ENCODE peak calls at places on chromosomes 4 and X, in nine cellular contexts. M, O, Z, J, T, L, W, X and I are unnamed samples.
A peak's percentile ranks its signal among the peaks of the same experiment; 100 is the strongest.

GRCh38 chrX:118495958-118496762 is 545 bp downstream of the DOCK11 start:
- DNase-seq in M (peak; percentile 84), O (peak; percentile 92), Z (no peak), J (peak; percentile 76), T (peak; percentile 63), L (peak; percentile 60), W (peak; percentile 8), X (no peak), I (no peak)

GRCh38 chrX:74451450-74452198 is 30.3 kb downstream of the SLC16A2 start:
- DNase-seq in M (no peak), O (no peak), Z (no peak), J (no peak), T (no peak), L (no peak), W (no peak), X (no peak), I (no peak)

GRCh38 chr4:54063737-54064316 is 578 bp downstream of the CHIC2 start:
- DNase-seq in M (peak; percentile 48), O (no peak), Z (no peak), J (no peak), T (peak; percentile 39), L (peak; percentile 31), W (peak; percentile 34), X (no peak), I (no peak)

GRCh38 chr4:116073051-116073450 is 959.6 kb upstream of the NDST4 start:
- DNase-seq in M (no peak), O (no peak), Z (no peak), J (no peak), T (no peak), L (no peak), W (no peak), X (no peak), I (no peak)

GRCh38 chr4:109497511-109497910 is 62.5 kb upstream of the MCUB start:
- DNase-seq in M (no peak), O (no peak), Z (no peak), J (no peak), T (no peak), L (no peak), W (no peak), X (no peak), I (no peak)

GRCh38 chr4:76569225-76569624 is 134.2 kb downstream of the SHROOM3 start:
- DNase-seq in M (no peak), O (no peak), Z (no peak), J (no peak), T (no peak), L (peak; percentile 59), W (no peak), X (no peak), I (no peak)

GRCh38 chr4:102449751-102450352 is 51.3 kb upstream of the NFKB1 start:
- DNase-seq in M (peak; percentile 68), O (no peak), Z (no peak), J (no peak), T (peak; percentile 33), L (peak; percentile 83), W (peak; percentile 51), X (peak; percentile 64), I (no peak)

GRCh38 chrX:21383546-21383945 is 9.3 kb downstream of the CNKSR2 start:
- DNase-seq in M (no peak), O (no peak), Z (no peak), J (no peak), T (no peak), L (no peak), W (no peak), X (no peak), I (no peak)

GRCh38 chrX:114166601-114167000 is 417.3 kb upstream of the HTR2C start:
- DNase-seq in M (no peak), O (no peak), Z (no peak), J (no peak), T (no peak), L (no peak), W (no peak), X (no peak), I (no peak)

GRCh38 chrX:130952266-130953043 is 49.4 kb upstream of the ENOX2 start:
- DNase-seq in M (no peak), O (no peak), Z (no peak), J (no peak), T (no peak), L (no peak), W (no peak), X (no peak), I (no peak)

GRCh38 chr4:67744561-67745283 is 9.5 kb downstream of the GNRHR start:
- DNase-seq in M (no peak), O (no peak), Z (no peak), J (no peak), T (no peak), L (no peak), W (peak; percentile 43), X (peak; percentile 56), I (no peak)

GRCh38 chrX:145405012-145405411 is 157.7 kb downstream of the SPANXN1 start:
- DNase-seq in M (peak; percentile 17), O (no peak), Z (no peak), J (no peak), T (no peak), L (peak; percentile 56), W (peak; percentile 5), X (peak; percentile 15), I (no peak)

GRCh38 chr4:55545133-55545532 is 1.6 kb downstream of the CLOCK start:
- DNase-seq in M (no peak), O (no peak), Z (no peak), J (no peak), T (no peak), L (no peak), W (peak; percentile 50), X (peak; percentile 28), I (no peak)

GRCh38 chrX:132272826-132273225 is 53.6 kb upstream of the RAP2C start:
- DNase-seq in M (no peak), O (no peak), Z (no peak), J (no peak), T (no peak), L (no peak), W (peak; percentile 2), X (peak; percentile 19), I (no peak)

GRCh38 chrX:3609800-3610199 is 103.6 kb downstream of the PRKX start:
- DNase-seq in M (no peak), O (no peak), Z (no peak), J (no peak), T (no peak), L (no peak), W (peak; percentile 50), X (peak; percentile 88), I (peak; percentile 31)

GRCh38 chr4:39700500-39700899 is 2.6 kb downstream of the UBE2K start:
- DNase-seq in M (no peak), O (no peak), Z (no peak), J (no peak), T (no peak), L (no peak), W (no peak), X (no peak), I (no peak)
- H3K27ac ChIP-seq in M (no peak overlapping the region), O (no peak overlapping the region), Z (peak overlapping the region; percentile 93), J (no peak overlapping the region), T (no peak overlapping the region), L (no peak overlapping the region), W (peak overlapping the region; percentile 61), X (no peak overlapping the region), I (no peak overlapping the region)

GRCh38 chr4:7810792-7811535 is 128.7 kb downstream of the AFAP1 start:
- DNase-seq in M (no peak), O (no peak), Z (no peak), J (no peak), T (no peak), L (no peak), W (no peak), X (no peak), I (no peak)

GRCh38 chr4:7812921-7813320 is 126.7 kb downstream of the AFAP1 start:
- DNase-seq in M (no peak), O (no peak), Z (no peak), J (no peak), T (no peak), L (no peak), W (no peak), X (no peak), I (no peak)

GRCh38 chr4:7813674-7814073 is 126.0 kb downstream of the AFAP1 start:
- DNase-seq in M (no peak), O (no peak), Z (no peak), J (no peak), T (no peak), L (no peak), W (peak; percentile 47), X (peak; percentile 93), I (no peak)

GRCh38 chr4:7811536-7812190 is 128.0 kb downstream of the AFAP1 start:
- DNase-seq in M (no peak), O (no peak), Z (no peak), J (no peak), T (peak; percentile 50), L (no peak), W (peak; percentile 11), X (peak; percentile 95), I (no peak)

GRCh38 chr4:7812191-7812860 is 127.3 kb downstream of the AFAP1 start:
- DNase-seq in M (no peak), O (no peak), Z (no peak), J (no peak), T (no peak), L (no peak), W (no peak), X (peak; percentile 56), I (no peak)
- H3K27ac ChIP-seq in M (no peak overlapping the region), O (peak overlapping the region; percentile 84), Z (no peak overlapping the region), J (no peak overlapping the region), T (peak overlapping the region; percentile 74), L (no peak overlapping the region), W (no peak overlapping the region), X (peak overlapping the region; percentile 90), I (no peak overlapping the region)

GRCh38 chr4:113444386-113444785 is 317.2 kb downstream of the CAMK2D start:
- DNase-seq in M (no peak), O (no peak), Z (no peak), J (no peak), T (no peak), L (no peak), W (peak; percentile 62), X (peak; percentile 73), I (no peak)
- H3K27ac ChIP-seq in M (no peak overlapping the region), O (peak overlapping the region; percentile 53), Z (peak overlapping the region; percentile 96), J (no peak overlapping the region), T (no peak overlapping the region), L (no peak overlapping the region), W (peak overlapping the region; percentile 98), X (peak overlapping the region; percentile 32), I (peak overlapping the region; percentile 87)

GRCh38 chrX:23764183-23764582 is 18.8 kb upstream of the SAT1 start:
- DNase-seq in M (no peak), O (no peak), Z (no peak), J (no peak), T (no peak), L (no peak), W (no peak), X (no peak), I (no peak)

GRCh38 chrX:23765449-23765848 is 17.5 kb upstream of the SAT1 start:
- DNase-seq in M (no peak), O (no peak), Z (no peak), J (no peak), T (no peak), L (no peak), W (peak; percentile 55), X (peak; percentile 18), I (no peak)

GRCh38 chrX:23765868-23766267 is 17.1 kb upstream of the SAT1 start:
- DNase-seq in M (no peak), O (no peak), Z (no peak), J (no peak), T (no peak), L (no peak), W (no peak), X (no peak), I (no peak)

GRCh38 chrX:23766650-23767551 is 16.1 kb upstream of the SAT1 start:
- DNase-seq in M (no peak), O (no peak), Z (no peak), J (no peak), T (no peak), L (no peak), W (no peak), X (no peak), I (no peak)

GRCh38 chrX:23764585-23764984 is 18.4 kb upstream of the SAT1 start:
- DNase-seq in M (no peak), O (no peak), Z (no peak), J (no peak), T (no peak), L (no peak), W (no peak), X (no peak), I (no peak)
- H3K27ac ChIP-seq in M (no peak overlapping the region), O (no peak overlapping the region), Z (no peak overlapping the region), J (no peak overlapping the region), T (no peak overlapping the region), L (no peak overlapping the region), W (no peak overlapping the region), X (no peak overlapping the region), I (no peak overlapping the region)